ENCODE peak calls at places on chromosomes 4 and X, in eight cellular contexts. D is IMR-90; E is HL-60; F is cardiac fibroblast; A is endothelial cell; C is right lobe of liver; V is CD4-positive, alpha-beta T cell; P is tibial artery. Y is an unnamed sample.

GRCh38 chr4:81786063-81786763 is 314.5 kb upstream of the RASGEF1B start:
- DNase-seq in A (no peak), C (peak; percentile 53), D (no peak), V (no peak), P (no peak), E (no peak), F (peak; percentile 4), Y (no peak)

GRCh38 chr4:25903905-25904747 is 9.9 kb upstream of the SMIM20 start:
- DNase-seq in V (no peak), D (no peak), F (no peak), C (no peak), P (no peak), E (no peak), A (no peak), Y (no peak)

GRCh38 chr4:102318526-102318925 is 26.8 kb downstream of the SLC39A8 start:
- DNase-seq in D (no peak), V (no peak), P (no peak), C (no peak), E (no peak), F (no peak), A (no peak), Y (no peak)

GRCh38 chrX:31153475-31154047 is 81.7 kb upstream of the FTHL17 start:
- DNase-seq in V (no peak), A (no peak), E (no peak), P (no peak), F (no peak), C (no peak), D (no peak), Y (no peak)

GRCh38 chr4:156725257-156725656 is 246.3 kb downstream of the PDGFC start:
- DNase-seq in A (no peak), P (peak; percentile 64), C (peak; percentile 51), E (no peak), D (no peak), V (no peak), F (no peak), Y (no peak)

GRCh38 chr4:154030747-154031146 is 241.9 kb upstream of the SFRP2 start:
- DNase-seq in V (no peak), A (no peak), E (no peak), D (no peak), P (no peak), F (peak; percentile 77), C (no peak), Y (no peak)

GRCh38 chr4:5014007-5014682 is 5.1 kb downstream of the CYTL1 start:
- DNase-seq in E (no peak), P (no peak), C (no peak), D (no peak), A (no peak), V (no peak), F (no peak), Y (no peak)

GRCh38 chrX:19682712-19683331 is 167.5 kb upstream of the MAP3K15 start:
- DNase-seq in P (peak; percentile 70), A (peak; percentile 29), E (no peak), V (peak; percentile 58), D (peak; percentile 94), C (no peak), F (peak; percentile 92), Y (peak; percentile 91)

GRCh38 chr4:20354120-20354519 is 102.4 kb downstream of the SLIT2 start:
- DNase-seq in A (no peak), D (no peak), F (no peak), V (no peak), C (no peak), P (no peak), E (no peak), Y (no peak)

GRCh38 chr4:181018998-181019397 is 1224.2 kb upstream of the TENM3 start:
- DNase-seq in P (no peak), F (no peak), A (no peak), E (no peak), C (no peak), D (no peak), V (no peak), Y (no peak)

GRCh38 chr4:71266090-71266794 is 72.6 kb upstream of the SLC4A4 start:
- DNase-seq in E (no peak), A (no peak), P (no peak), C (no peak), F (peak; percentile 63), V (no peak), D (peak; percentile 91), Y (no peak)

GRCh38 chrX:74656079-74656745 is 41.8 kb upstream of the RLIM start:
- DNase-seq in C (no peak), E (no peak), A (peak; percentile 2), V (no peak), F (peak; percentile 5), P (no peak), D (peak; percentile 27), Y (no peak)

GRCh38 chr4:186845137-186845842 is 121.6 kb upstream of the FAT1 start:
- DNase-seq in V (no peak), F (peak; percentile 86), P (peak; percentile 81), C (no peak), E (no peak), A (no peak), D (peak; percentile 97), Y (no peak)

GRCh38 chr4:165378763-165379631 is at the start of gene CPE:
- DNase-seq in D (peak; percentile 44), F (peak; percentile 54), V (peak; percentile 46), A (peak; percentile 77), E (no peak), P (peak; percentile 93), C (peak; percentile 84), Y (peak; percentile 80)
- TF ChIP-seq CTCF in D (peak; percentile 45), F (peak; percentile 56), V (no peak), A (no peak), E (peak; percentile 2), P (peak; percentile 80), C (peak; percentile 46), Y (peak; percentile 61)

GRCh38 chr4:88794087-88794486 is 96.5 kb upstream of the NAP1L5 start:
- DNase-seq in E (no peak), F (no peak), P (no peak), C (no peak), A (no peak), D (no peak), V (no peak), Y (no peak)

GRCh38 chr4:88792268-88792781 is 94.7 kb upstream of the NAP1L5 start:
- DNase-seq in D (peak; percentile 86), V (no peak), C (no peak), A (no peak), E (no peak), F (peak; percentile 96), P (no peak), Y (no peak)

GRCh38 chr4:88792821-88793220 is 95.2 kb upstream of the NAP1L5 start:
- DNase-seq in C (no peak), V (no peak), D (peak; percentile 59), A (no peak), E (no peak), P (no peak), F (peak; percentile 74), Y (no peak)

GRCh38 chr4:88793473-88793872 is 95.8 kb upstream of the NAP1L5 start:
- DNase-seq in V (no peak), A (no peak), F (no peak), D (no peak), E (no peak), C (no peak), P (no peak), Y (peak; percentile 7)

GRCh38 chr4:88791274-88791673 is 93.6 kb upstream of the NAP1L5 start:
- DNase-seq in P (no peak), A (no peak), D (peak; percentile 23), F (peak; percentile 47), C (no peak), E (no peak), V (no peak), Y (no peak)
- TF ChIP-seq CTCF in P (no peak), A (no peak), D (peak; percentile 38), F (peak; percentile 7), C (peak; percentile 50), E (no peak), V (no peak), Y (peak; percentile 24)

GRCh38 chrX:14095702-14096101 is 66.0 kb upstream of the GEMIN8 start:
- DNase-seq in P (no peak), V (peak; percentile 11), A (peak; percentile 33), C (no peak), F (peak; percentile 72), E (peak; percentile 0), D (peak; percentile 53), Y (peak; percentile 51)
- TF ChIP-seq CTCF in P (peak; percentile 44), V (peak; percentile 34), A (peak; percentile 67), C (peak; percentile 47), F (peak; percentile 69), E (peak; percentile 44), D (peak; percentile 74), Y (peak; percentile 47)

GRCh38 chrX:130895299-130895698 is 7.7 kb downstream of the ENOX2 start:
- DNase-seq in C (no peak), E (no peak), F (peak; percentile 43), D (peak; percentile 11), A (no peak), P (no peak), V (no peak), Y (no peak)

GRCh38 chrX:130902446-130902782 is 595 bp downstream of the ENOX2 start:
- DNase-seq in D (no peak), P (no peak), C (no peak), A (no peak), F (no peak), E (no peak), V (no peak), Y (no peak)

GRCh38 chrX:130893356-130894085 is 9.5 kb downstream of the ENOX2 start:
- DNase-seq in C (no peak), P (no peak), F (peak; percentile 39), V (no peak), E (no peak), D (peak; percentile 8), A (no peak), Y (no peak)

GRCh38 chrX:130896026-130896425 is 7.0 kb downstream of the ENOX2 start:
- DNase-seq in A (no peak), C (no peak), D (peak; percentile 4), F (peak; percentile 24), E (no peak), V (no peak), P (no peak), Y (no peak)

DNA sequence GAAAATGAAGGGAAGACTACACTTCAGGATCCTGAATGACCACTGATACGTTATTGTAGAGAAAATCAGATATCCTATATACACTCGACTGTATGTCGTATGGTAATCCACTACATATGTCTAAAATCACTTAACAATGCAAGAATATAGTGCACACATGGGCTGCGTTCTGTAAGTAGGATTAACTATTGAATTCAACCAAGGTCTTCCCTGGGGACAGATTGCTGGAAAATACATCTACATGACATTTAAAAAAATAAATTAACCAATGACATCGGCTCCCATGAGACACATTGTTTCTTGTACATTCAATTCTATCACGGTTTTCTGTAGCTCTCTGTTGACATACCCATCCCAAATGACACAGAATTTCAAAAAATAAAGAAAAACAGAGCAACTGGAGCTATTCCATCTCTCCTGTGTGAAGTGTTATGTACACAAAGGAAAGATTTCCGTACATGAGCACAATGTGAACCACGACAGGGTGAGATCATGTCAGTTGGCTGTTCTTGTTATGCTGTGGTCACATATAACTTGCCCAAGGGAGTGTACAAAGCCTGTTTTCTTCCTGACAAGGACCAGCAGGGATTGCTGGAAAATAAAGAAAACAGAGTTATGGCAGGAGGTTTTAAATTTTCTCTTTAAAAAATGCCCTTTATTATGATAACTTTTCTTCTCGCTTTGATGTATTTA is 6.0 kb downstream of the ENOX2 start:
- DNase-seq in A (no peak), E (no peak), D (peak; percentile 29), F (peak; percentile 75), V (no peak), C (no peak), P (no peak), Y (no peak)
- TF ChIP-seq CTCF in A (no peak), E (no peak), D (no peak), F (no peak), V (no peak), C (no peak), P (no peak), Y (no peak)